ENCODE peak calls at places on chromosomes 12 and 14, in five cellular contexts. One of them, this sample, is unnamed.

GRCh38 chr14:94445003-94445402 is 7.6 kb downstream of the SERPINA11 start:
- DNase-seq in endothelial cell: no peak
- DNase-seq in GM06990: no peak
- DNase-seq in astrocyte: no peak
- DNase-seq in A549: no peak
- DNase-seq in this sample: no peak

GRCh38 chr12:57983150-57983857 is 41.9 kb downstream of the ATP23 start:
- DNase-seq in endothelial cell: peak
- DNase-seq in GM06990: no peak
- DNase-seq in astrocyte: peak
- DNase-seq in A549: no peak
- DNase-seq in this sample: no peak

GRCh38 chr12:86903166-86903565 is 647.0 kb upstream of the MGAT4C start:
- DNase-seq in endothelial cell: no peak
- DNase-seq in GM06990: no peak
- DNase-seq in astrocyte: no peak
- DNase-seq in A549: no peak
- DNase-seq in this sample: no peak

GRCh38 chr12:92993259-92993658 is 64.2 kb upstream of the EEA1 start:
- DNase-seq in endothelial cell: no peak
- DNase-seq in GM06990: no peak
- DNase-seq in astrocyte: no peak
- DNase-seq in A549: no peak
- DNase-seq in this sample: no peak

GRCh38 chr12:99824900-99825562 is 159.7 kb downstream of the ANKS1B start:
- DNase-seq in endothelial cell: no peak
- DNase-seq in GM06990: no peak
- DNase-seq in astrocyte: peak
- DNase-seq in A549: no peak
- DNase-seq in this sample: no peak

GRCh38 chr12:69851976-69852375 is 26.9 kb downstream of the MYRFL start:
- DNase-seq in endothelial cell: no peak
- DNase-seq in GM06990: no peak
- DNase-seq in astrocyte: peak
- DNase-seq in A549: no peak
- DNase-seq in this sample: no peak

GRCh38 chr12:49967042-49967776 is 5.5 kb downstream of the AQP5 start:
- DNase-seq in endothelial cell: peak
- DNase-seq in GM06990: peak
- DNase-seq in astrocyte: peak
- DNase-seq in A549: peak
- DNase-seq in this sample: peak

GRCh38 chr12:49223590-49224369 is 34.9 kb upstream of the TUBA1A start:
- DNase-seq in endothelial cell: no peak
- DNase-seq in GM06990: no peak
- DNase-seq in astrocyte: no peak
- DNase-seq in A549: no peak
- DNase-seq in this sample: no peak

GRCh38 chr14:64800000-64800399 is 79.7 kb downstream of the SPTB start:
- DNase-seq in endothelial cell: peak
- DNase-seq in GM06990: no peak
- DNase-seq in astrocyte: no peak
- DNase-seq in A549: peak
- DNase-seq in this sample: no peak

GRCh38 chr12:10301103-10301502 is 6.6 kb upstream of the KLRD1 start:
- DNase-seq in endothelial cell: no peak
- DNase-seq in GM06990: no peak
- DNase-seq in astrocyte: peak
- DNase-seq in A549: no peak
- DNase-seq in this sample: no peak

GRCh38 chr14:96130854-96131253 is 73.8 kb upstream of the BDKRB2 start:
- DNase-seq in endothelial cell: no peak
- DNase-seq in GM06990: no peak
- DNase-seq in astrocyte: peak
- DNase-seq in A549: no peak
- DNase-seq in this sample: no peak

GRCh38 chr14:67079836-67080235 is 109.4 kb upstream of the GARIN2 start:
- DNase-seq in endothelial cell: no peak
- DNase-seq in GM06990: no peak
- DNase-seq in astrocyte: no peak
- DNase-seq in A549: no peak
- DNase-seq in this sample: no peak

GRCh38 chr14:90290612-90291011 is 34.3 kb downstream of the PSMC1 start:
- DNase-seq in endothelial cell: no peak
- DNase-seq in GM06990: no peak
- DNase-seq in astrocyte: no peak
- DNase-seq in A549: no peak
- DNase-seq in this sample: no peak

DNA sequence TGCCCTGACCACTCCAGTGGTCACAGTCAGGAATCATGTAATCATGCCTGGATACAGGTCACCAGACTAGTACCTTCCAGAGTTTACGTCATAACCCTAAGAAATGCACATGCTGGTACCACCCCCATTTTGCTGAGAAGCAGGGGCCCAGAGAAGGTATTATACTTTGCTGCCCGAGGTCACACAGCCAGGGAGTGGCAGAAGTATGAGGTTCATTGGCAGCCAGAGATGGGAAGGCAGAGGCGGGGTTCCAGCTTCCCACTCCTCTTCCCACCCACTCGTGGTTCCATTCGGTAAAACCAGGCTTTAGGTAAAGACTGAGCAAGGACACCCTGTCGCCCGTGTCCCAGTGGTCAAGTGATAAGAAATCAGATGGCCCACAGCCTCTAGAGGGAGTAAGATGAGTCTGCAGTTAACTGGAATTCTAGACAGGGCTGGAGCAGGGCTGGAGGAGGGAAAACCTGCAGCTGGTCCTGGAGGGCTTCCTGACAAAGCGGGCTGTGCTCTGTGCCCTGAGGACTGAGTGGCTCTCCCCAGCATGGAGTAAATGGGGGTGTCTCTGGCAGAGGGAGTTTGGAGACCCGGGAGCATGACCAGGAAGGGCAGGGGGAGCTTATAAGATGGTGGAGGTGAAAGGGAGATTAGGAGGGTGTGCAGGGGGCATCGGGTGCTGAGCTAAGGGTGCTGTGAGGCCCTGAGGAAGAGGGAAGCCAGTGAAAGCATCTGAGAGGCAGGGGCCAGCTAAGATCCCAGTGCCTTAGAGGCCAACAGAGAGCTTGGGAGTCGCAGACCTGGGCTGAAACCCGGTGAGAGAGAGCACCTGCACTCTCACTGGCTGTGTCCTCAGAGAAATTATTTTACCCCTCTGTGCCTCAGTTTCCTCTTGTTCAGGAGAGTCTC is 5.7 kb downstream of the FAM222A start:
- DNase-seq in endothelial cell: peak
- DNase-seq in GM06990: no peak
- DNase-seq in astrocyte: no peak
- DNase-seq in A549: no peak
- DNase-seq in this sample: no peak
- TF ChIP-seq CTCF in endothelial cell: no peak
- TF ChIP-seq CTCF in GM06990: no peak
- TF ChIP-seq CTCF in astrocyte: no peak
- TF ChIP-seq CTCF in A549: peak
- TF ChIP-seq CTCF in this sample: no peak

DNA sequence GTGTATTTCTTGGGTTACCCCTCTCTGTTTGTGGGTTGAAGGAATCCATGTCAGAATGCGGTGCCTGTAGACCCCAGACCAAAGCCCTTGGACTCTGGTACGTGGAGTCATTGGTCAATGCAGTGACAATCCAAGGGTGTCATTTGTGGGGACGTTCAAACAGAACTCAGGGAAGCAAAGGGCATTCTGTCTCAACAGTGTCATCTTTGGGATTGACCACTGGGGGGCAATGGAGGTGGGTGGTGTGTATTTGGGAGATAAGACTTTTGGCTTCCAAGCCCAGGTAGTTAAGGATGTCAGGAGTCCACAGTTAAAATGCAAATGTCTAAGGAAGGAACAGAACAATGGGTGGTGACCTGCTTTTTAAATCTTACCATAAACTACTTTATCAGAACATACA is 54.6 kb upstream of the CCDC175 start:
- DNase-seq in endothelial cell: peak
- DNase-seq in GM06990: no peak
- DNase-seq in astrocyte: no peak
- DNase-seq in A549: no peak
- DNase-seq in this sample: peak
- TF ChIP-seq CTCF in endothelial cell: peak
- TF ChIP-seq CTCF in GM06990: peak
- TF ChIP-seq CTCF in astrocyte: no peak
- TF ChIP-seq CTCF in A549: no peak
- TF ChIP-seq CTCF in this sample: peak

GRCh38 chr12:53481957-53482586 is 17.2 kb downstream of the MAP3K12 start:
- DNase-seq in endothelial cell: no peak
- DNase-seq in GM06990: no peak
- DNase-seq in astrocyte: no peak
- DNase-seq in A549: peak
- DNase-seq in this sample: no peak
- TF ChIP-seq CTCF in endothelial cell: peak
- TF ChIP-seq CTCF in GM06990: peak
- TF ChIP-seq CTCF in astrocyte: peak
- TF ChIP-seq CTCF in A549: peak
- TF ChIP-seq CTCF in this sample: no peak

GRCh38 chr12:107304588-107305532 is 211.5 kb upstream of the CRY1 start:
- DNase-seq in endothelial cell: no peak
- DNase-seq in GM06990: no peak
- DNase-seq in astrocyte: peak
- DNase-seq in A549: no peak
- DNase-seq in this sample: no peak
- TF ChIP-seq CTCF in endothelial cell: no peak
- TF ChIP-seq CTCF in GM06990: no peak
- TF ChIP-seq CTCF in astrocyte: no peak
- TF ChIP-seq CTCF in A549: no peak
- TF ChIP-seq CTCF in this sample: no peak

GRCh38 chr12:115871714-115872113 is 405.8 kb downstream of the MED13L start:
- DNase-seq in endothelial cell: peak
- DNase-seq in GM06990: no peak
- DNase-seq in astrocyte: peak
- DNase-seq in A549: peak
- DNase-seq in this sample: peak
- TF ChIP-seq CTCF in endothelial cell: peak
- TF ChIP-seq CTCF in GM06990: peak
- TF ChIP-seq CTCF in astrocyte: peak
- TF ChIP-seq CTCF in A549: peak
- TF ChIP-seq CTCF in this sample: peak

GRCh38 chr14:22472466-22472865 is 116.6 kb downstream of the DAD1 start:
- DNase-seq in endothelial cell: no peak
- DNase-seq in GM06990: no peak
- DNase-seq in astrocyte: no peak
- DNase-seq in A549: no peak
- DNase-seq in this sample: no peak

GRCh38 chr14:22472935-22473854 is 115.8 kb downstream of the DAD1 start:
- DNase-seq in endothelial cell: peak
- DNase-seq in GM06990: peak
- DNase-seq in astrocyte: no peak
- DNase-seq in A549: peak
- DNase-seq in this sample: peak

GRCh38 chr14:22469541-22470303 is 119.3 kb downstream of the DAD1 start:
- DNase-seq in endothelial cell: no peak
- DNase-seq in GM06990: no peak
- DNase-seq in astrocyte: no peak
- DNase-seq in A549: no peak
- DNase-seq in this sample: no peak

GRCh38 chr14:22474730-22475351 is 114.2 kb downstream of the DAD1 start:
- DNase-seq in endothelial cell: no peak
- DNase-seq in GM06990: no peak
- DNase-seq in astrocyte: peak
- DNase-seq in A549: no peak
- DNase-seq in this sample: no peak

DNA sequence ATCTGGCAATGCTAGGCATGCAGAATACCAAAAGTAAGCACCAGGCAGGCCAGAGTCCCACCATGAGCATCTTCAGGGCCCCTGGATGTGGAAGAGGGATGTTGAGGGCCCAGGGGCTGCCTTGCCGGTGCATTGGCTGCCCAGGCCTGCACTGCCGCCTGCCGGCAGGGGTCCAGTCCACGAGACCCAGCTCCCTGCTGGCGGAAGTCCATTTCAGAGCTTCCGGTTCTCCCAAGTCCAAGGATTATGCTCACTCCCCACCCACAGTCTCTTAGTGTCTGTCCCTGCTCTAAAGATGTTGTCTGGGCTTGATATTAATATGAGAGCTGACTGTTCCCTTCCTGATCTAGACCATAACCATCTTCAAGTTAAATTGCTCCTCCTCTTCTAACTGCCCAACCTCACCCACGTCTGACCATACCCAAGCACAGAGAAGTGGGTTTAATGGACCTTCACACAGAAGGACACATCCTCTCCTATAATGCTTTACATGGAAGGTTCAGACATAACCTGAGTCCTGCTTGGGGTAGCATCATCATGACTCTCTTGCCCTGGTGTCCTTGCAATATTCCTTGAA is 117.4 kb downstream of the DAD1 start:
- DNase-seq in endothelial cell: peak
- DNase-seq in GM06990: no peak
- DNase-seq in astrocyte: peak
- DNase-seq in A549: peak
- DNase-seq in this sample: no peak
- TF ChIP-seq CTCF in endothelial cell: peak
- TF ChIP-seq CTCF in GM06990: peak
- TF ChIP-seq CTCF in astrocyte: peak
- TF ChIP-seq CTCF in A549: peak
- TF ChIP-seq CTCF in this sample: no peak

DNA sequence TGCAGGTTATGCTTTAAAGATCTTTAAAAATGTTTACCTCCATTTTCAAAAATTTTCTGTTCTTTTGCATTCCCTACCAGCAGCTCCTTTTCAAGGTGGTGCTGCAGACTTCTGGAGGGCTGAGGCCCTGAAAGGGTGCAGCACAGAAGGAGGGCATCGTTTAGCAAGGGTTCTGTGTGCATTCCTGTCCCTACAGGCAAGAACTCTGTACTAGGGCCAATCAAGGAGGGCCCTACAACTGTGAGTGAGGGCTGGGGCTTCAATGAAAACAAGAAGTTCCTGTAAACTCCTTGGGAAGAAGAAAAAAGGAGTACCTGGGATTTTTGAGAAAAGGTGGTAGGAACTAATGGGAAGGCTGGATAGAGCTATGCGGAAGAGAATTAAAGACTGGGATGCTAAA is 50.7 kb upstream of the CSRP2 start:
- DNase-seq in endothelial cell: no peak
- DNase-seq in GM06990: no peak
- DNase-seq in astrocyte: no peak
- DNase-seq in A549: no peak
- DNase-seq in this sample: no peak
- TF ChIP-seq CTCF in endothelial cell: no peak
- TF ChIP-seq CTCF in GM06990: no peak
- TF ChIP-seq CTCF in astrocyte: no peak
- TF ChIP-seq CTCF in A549: no peak
- TF ChIP-seq CTCF in this sample: no peak

This sample was measured in GM13977.